ENCODE peak calls at places on chromosome 11, in eight cellular contexts. G, S, Q, T, M, F, C and J are unnamed samples.

GRCh38 chr11:9711454-9712307 is 47.8 kb downstream of the SWAP70 start:
- DNase-seq in S (no peak), C (no peak), T (no peak), F (no peak), M (no peak), Q (no peak), G (no peak), J (no peak)

GRCh38 chr11:105906517-105906916 is 115.5 kb downstream of the MSANTD4 start:
- DNase-seq in M (no peak), F (no peak), G (no peak), S (no peak), T (no peak), C (no peak), Q (no peak), J (no peak)

GRCh38 chr11:16846305-16846704 is 107.9 kb downstream of the C11orf58 start:
- DNase-seq in C (no peak), M (no peak), F (no peak), G (no peak), S (no peak), Q (no peak), T (no peak), J (no peak)

GRCh38 chr11:86041975-86042378 is 26.9 kb downstream of the PICALM start:
- DNase-seq in C (peak; percentile 66), F (no peak), S (peak; percentile 10), T (peak; percentile 51), M (no peak), Q (peak; percentile 30), G (no peak), J (no peak)

GRCh38 chr11:64866173-64866491 is 12.3 kb downstream of the EHD1 start:
- DNase-seq in G (no peak), S (no peak), T (no peak), M (no peak), C (no peak), Q (no peak), F (no peak), J (no peak)

GRCh38 chr11:45482331-45482730 is 183.1 kb downstream of the CHST1 start:
- DNase-seq in M (no peak), F (no peak), G (peak; percentile 55), S (no peak), C (no peak), T (no peak), Q (no peak), J (peak; percentile 59)

GRCh38 chr11:76259299-76259908 is 53.1 kb upstream of the WNT11 start:
- DNase-seq in T (no peak), M (no peak), Q (no peak), G (no peak), C (no peak), S (no peak), F (no peak), J (no peak)

GRCh38 chr11:111736191-111736590 is 30.0 kb downstream of the PPP2R1B start:
- DNase-seq in G (no peak), Q (no peak), F (no peak), C (no peak), S (no peak), M (no peak), T (no peak), J (no peak)

GRCh38 chr11:88307749-88308425 is 29.6 kb downstream of the CTSC start:
- DNase-seq in S (no peak), M (no peak), Q (no peak), G (no peak), T (no peak), C (no peak), F (no peak), J (no peak)

GRCh38 chr11:66846671-66847091 is 3.4 kb downstream of the RCE1 start:
- DNase-seq in G (peak; percentile 62), T (no peak), F (no peak), S (no peak), M (no peak), C (no peak), Q (no peak), J (no peak)

GRCh38 chr11:115298613-115299012 is 205.6 kb downstream of the CADM1 start:
- DNase-seq in M (no peak), C (peak; percentile 20), G (no peak), S (no peak), Q (no peak), F (no peak), T (no peak), J (no peak)

GRCh38 chr11:100778386-100778785 is 91.3 kb downstream of the ARHGAP42 start:
- DNase-seq in G (no peak), T (no peak), Q (no peak), C (no peak), F (no peak), S (no peak), M (no peak), J (no peak)

GRCh38 chr11:78190374-78190773 is 1.7 kb downstream of the USP35 start:
- DNase-seq in F (no peak), Q (no peak), M (no peak), S (no peak), C (no peak), G (no peak), T (no peak), J (no peak)

GRCh38 chr11:120068114-120068573 is 69.8 kb downstream of the TRIM29 start:
- DNase-seq in C (peak; percentile 53), T (peak; percentile 42), S (no peak), M (no peak), G (no peak), Q (no peak), F (no peak), J (peak; percentile 57)

GRCh38 chr11:119169272-119169719 is 771 bp downstream of the NLRX1 start:
- DNase-seq in F (peak; percentile 17), C (no peak), T (peak; percentile 39), M (peak; percentile 39), Q (no peak), G (no peak), S (no peak), J (peak; percentile 84)

GRCh38 chr11:2270322-2271076 is at the start of gene ASCL2:
- DNase-seq in S (no peak), M (no peak), C (no peak), F (no peak), Q (no peak), G (peak; percentile 70), T (no peak), J (peak; percentile 41)

GRCh38 chr11:117408356-117408755 is 80.7 kb downstream of the CEP164 start:
- DNase-seq in C (no peak), G (peak; percentile 53), M (no peak), S (no peak), T (no peak), F (no peak), Q (no peak), J (no peak)

GRCh38 chr11:120086651-120087050 is 51.3 kb downstream of the TRIM29 start:
- DNase-seq in C (no peak), S (no peak), T (no peak), F (no peak), G (no peak), Q (no peak), M (no peak), J (no peak)

GRCh38 chr11:62439785-62440602 is 21.2 kb downstream of the SCGB1A1 start:
- DNase-seq in G (no peak), F (no peak), T (no peak), M (no peak), S (no peak), C (no peak), Q (no peak), J (peak; percentile 82)

GRCh38 chr11:23123766-23124165 is 263.5 kb upstream of the CCDC179 start:
- DNase-seq in S (no peak), Q (no peak), T (no peak), G (no peak), C (no peak), F (no peak), M (no peak), J (no peak)

GRCh38 chr11:81005595-81005994 is 1564.8 kb upstream of the TENM4 start:
- DNase-seq in Q (no peak), G (no peak), M (no peak), C (no peak), S (no peak), T (no peak), F (no peak), J (no peak)

GRCh38 chr11:35169754-35170153 is 30.8 kb downstream of the CD44 start:
- DNase-seq in M (no peak), S (no peak), F (no peak), G (no peak), Q (no peak), C (no peak), T (no peak), J (no peak)

GRCh38 chr11:12798609-12799011 is 124.4 kb downstream of the TEAD1 start:
- DNase-seq in Q (no peak), F (no peak), G (no peak), S (no peak), T (no peak), C (no peak), M (no peak), J (no peak)

GRCh38 chr11:81892770-81893635 is 840.7 kb downstream of the FAM181B start:
- DNase-seq in C (no peak), S (no peak), F (no peak), T (no peak), G (no peak), M (no peak), Q (no peak), J (no peak)

GRCh38 chr11:135075740-135076139 is 663.7 kb upstream of the B3GAT1 start:
- DNase-seq in M (peak; percentile 71), C (no peak), Q (no peak), G (no peak), T (no peak), S (no peak), F (peak; percentile 44), J (peak; percentile 81)